ENCODE peak calls at places on chromosomes 6 and 20, in five cellular contexts. S, G, V, C and P are unnamed samples.

GRCh38 chr6:25223421-25224052 is 55.6 kb upstream of the CARMIL1 start:
- DNase-seq in S (peak), G (peak), V (peak), C (peak), P (no peak)

GRCh38 chr6:11493979-11494378 is 43.6 kb upstream of the TMEM170B start:
- DNase-seq in S (no peak), G (peak), V (no peak), C (no peak), P (no peak)

GRCh38 chr6:64012351-64013060 is 376.9 kb downstream of the PHF3 start:
- DNase-seq in S (peak), G (peak), V (no peak), C (peak), P (peak)

GRCh38 chr6:76416821-76417605 is 344.6 kb upstream of the IMPG1 start:
- DNase-seq in S (no peak), G (no peak), V (no peak), C (no peak), P (no peak)

GRCh38 chr20:10578607-10579006 is 95.2 kb downstream of the JAG1 start:
- DNase-seq in S (no peak), G (peak), V (no peak), C (peak), P (no peak)

GRCh38 chr6:5214570-5215052 is 46.1 kb downstream of the LYRM4 start:
- DNase-seq in S (peak), G (peak), V (peak), C (no peak), P (peak)

GRCh38 chr20:23782366-23782983 is 31.7 kb upstream of the CST1 start:
- DNase-seq in S (peak), G (no peak), V (peak), C (peak), P (peak)

GRCh38 chr6:112298021-112298745 is 43.8 kb upstream of the LAMA4 start:
- DNase-seq in S (peak), G (peak), V (no peak), C (peak), P (no peak)

GRCh38 chr6:103854059-103854458 is 1005.7 kb downstream of the HACE1 start:
- DNase-seq in S (no peak), G (no peak), V (no peak), C (no peak), P (no peak)